ENCODE peak calls at places on chromosome 19, in five cellular contexts. Y, G, H, Z and R are unnamed samples.

GRCh38 chr19:5809053-5809452 is 4.2 kb downstream of the NRTN start:
- DNase-seq in Y (no peak), Z (no peak), H (no peak), G (no peak), R (no peak)

GRCh38 chr19:42226886-42227285 is 6.8 kb downstream of the ZNF526 start:
- DNase-seq in Y (no peak), G (no peak), Z (no peak), H (no peak), R (no peak)

GRCh38 chr19:40596608-40597328 is 4.4 kb upstream of the LTBP4 start:
- DNase-seq in Z (peak), G (peak), H (peak), Y (no peak), R (peak)

GRCh38 chr19:17579523-17580244 is 24.2 kb downstream of the COLGALT1 start:
- DNase-seq in Z (peak), H (peak), G (peak), Y (peak), R (peak)

GRCh38 chr19:42693760-42694350 is 46.4 kb downstream of the PSG3 start:
- DNase-seq in Y (no peak), H (no peak), G (peak), Z (no peak), R (no peak)

GRCh38 chr19:5150902-5151741 is 182.2 kb downstream of the KDM4B start:
- DNase-seq in G (no peak), Z (peak), Y (no peak), H (peak), R (no peak)

GRCh38 chr19:48683349-48683748 is 10.5 kb upstream of the NTN5 start:
- DNase-seq in G (peak), Y (no peak), Z (no peak), H (no peak), R (no peak)

GRCh38 chr19:45128806-45129205 is 32.0 kb downstream of the NKPD1 start:
- DNase-seq in Y (no peak), G (no peak), Z (no peak), H (no peak), R (no peak)

GRCh38 chr19:16772841-16773240 is 53.2 kb downstream of the NWD1 start:
- DNase-seq in H (no peak), G (no peak), Y (no peak), Z (no peak), R (no peak)

GRCh38 chr19:40627486-40628279 is 26.5 kb downstream of the LTBP4 start:
- DNase-seq in G (no peak), Y (no peak), H (peak), Z (no peak), R (no peak)

GRCh38 chr19:31099470-31100190 is 249.6 kb downstream of the TSHZ3 start:
- DNase-seq in G (no peak), Z (no peak), H (no peak), Y (no peak), R (no peak)

GRCh38 chr19:3369337-3370213 is 3.2 kb downstream of the NFIC start:
- DNase-seq in H (peak), G (no peak), Y (no peak), Z (no peak), R (peak)

GRCh38 chr19:34273121-34273845 is 18.9 kb downstream of the GARRE1 start:
- DNase-seq in H (no peak), Z (no peak), G (no peak), Y (no peak), R (no peak)
- H3K14ac ChIP-seq in H (no peak), Z (no peak), G (no peak), Y (no peak), R (no peak)

DNA sequence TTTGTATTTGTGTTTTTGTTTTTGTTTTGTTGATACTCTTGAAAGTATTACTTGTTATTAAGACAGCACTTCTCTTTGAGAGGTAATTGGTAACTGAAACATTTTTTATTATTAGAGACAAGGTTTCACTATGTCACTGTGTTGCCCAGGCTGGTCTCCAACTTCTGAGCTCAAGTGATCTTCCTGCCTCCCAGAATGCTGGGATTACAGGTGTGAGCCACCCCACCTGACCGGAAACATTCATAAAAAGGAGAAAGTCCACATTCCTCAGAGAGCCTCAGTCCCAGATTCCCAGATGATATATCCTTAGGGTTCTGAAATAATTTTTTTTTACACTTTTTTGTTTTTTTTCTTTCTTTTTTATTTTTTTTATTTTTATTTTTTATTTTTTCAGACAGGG is 2.7 kb downstream of the CARM1 start:
- DNase-seq in Y (no peak), H (no peak), G (peak), Z (no peak), R (no peak)
- H2AK5ac ChIP-seq in Y (no peak), H (no peak), G (no peak), Z (no peak), R (no peak)

GRCh38 chr19:10118960-10119359 is 739 bp downstream of the EIF3G start:
- DNase-seq in H (no peak), Y (no peak), G (no peak), Z (no peak), R (peak)

GRCh38 chr19:10122066-10122465 is 2.4 kb upstream of the EIF3G start:
- DNase-seq in G (no peak), H (no peak), Y (no peak), Z (no peak), R (peak)

GRCh38 chr19:10126213-10126639 is 6.5 kb upstream of the EIF3G start:
- DNase-seq in Y (no peak), H (no peak), G (no peak), Z (no peak), R (no peak)

GRCh38 chr19:10120538-10121198 is 969 bp upstream of the EIF3G start:
- DNase-seq in Z (no peak), Y (no peak), G (peak), H (no peak), R (peak)

DNA sequence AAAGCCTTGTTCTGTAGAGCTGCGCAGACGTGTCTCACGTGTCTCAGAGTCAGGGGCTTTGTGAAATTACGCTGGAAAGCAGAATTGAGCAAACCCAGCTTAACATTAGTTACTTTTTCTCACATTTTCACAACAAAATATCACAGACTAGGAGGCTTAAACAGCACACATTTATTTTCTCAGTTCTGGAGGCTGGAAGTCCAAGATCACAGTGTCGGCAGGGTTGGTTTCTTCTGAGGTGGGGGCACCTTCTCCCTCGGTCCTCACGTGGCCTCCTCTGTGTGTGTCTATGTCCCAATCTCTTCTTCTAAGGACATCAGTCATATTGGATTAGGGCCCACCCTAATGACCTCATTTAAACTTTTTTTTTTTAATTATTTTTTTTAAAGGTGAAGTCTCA is 4.7 kb upstream of the EIF3G start:
- DNase-seq in Y (no peak), G (no peak), H (no peak), Z (no peak), R (no peak)
- H2BK12ac ChIP-seq in Y (no peak), G (no peak), H (no peak), Z (no peak), R (no peak)

DNA sequence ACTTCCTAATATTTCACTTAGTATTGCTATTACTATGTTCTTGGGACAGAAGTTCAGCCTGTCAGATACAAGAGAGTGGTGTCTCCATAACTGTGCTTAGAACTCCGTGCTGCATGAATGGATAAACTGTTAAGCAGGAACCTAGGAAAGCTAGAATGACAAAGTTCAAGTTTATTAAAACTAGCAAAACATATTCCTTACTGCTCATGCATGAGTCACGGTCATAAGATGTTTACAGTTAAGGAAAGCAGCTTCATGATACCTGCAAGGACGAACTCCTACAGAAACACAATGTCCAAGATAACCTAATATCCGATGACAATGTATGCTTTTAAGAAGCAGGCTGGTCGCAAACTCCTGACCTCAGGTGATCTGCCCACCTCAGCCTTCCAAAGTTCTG is 6.0 kb upstream of the ZNF765 start:
- DNase-seq in Z (no peak), G (no peak), Y (no peak), H (no peak), R (no peak)
- H3K14ac ChIP-seq in Z (no peak), G (no peak), Y (no peak), H (no peak), R (no peak)

GRCh38 chr19:18969953-18970659 is 29.1 kb upstream of the HOMER3 start:
- DNase-seq in Z (no peak), Y (no peak), G (peak), H (no peak), R (no peak)
- H2AK5ac ChIP-seq in Z (no peak), Y (no peak), G (no peak), H (no peak), R (no peak)